ENCODE peak calls at places on chromosomes 5 and 9, in six cellular contexts. S is HFFc6; D is foreskin fibroblast; E is retinal pigment epithelial cell; J is activated T-cell treated with anti-CD3 and anti-CD28 coated beads, Interleukin-2, amount 50 U/mL, for 4 hours; Q is body of pancreas. H is an unnamed sample.

GRCh38 chr9:112170235-112170634 is 4.9 kb downstream of the SUSD1 start:
- DNase-seq in S (no peak), D (no peak), E (no peak), J (no peak), Q (peak; percentile 65), H (no peak)

GRCh38 chr5:33448118-33448517 is 7.4 kb downstream of the TARS1 start:
- DNase-seq in S (no peak), D (no peak), E (no peak), J (no peak), Q (no peak), H (no peak)

GRCh38 chr9:8419871-8420270 is 620.3 kb upstream of the DMAC1 start:
- DNase-seq in S (no peak), D (peak; percentile 10), E (no peak), J (no peak), Q (no peak), H (no peak)

GRCh38 chr9:122286764-122287163 is 22.1 kb downstream of the MRRF start:
- DNase-seq in S (no peak), D (no peak), E (no peak), J (no peak), Q (no peak), H (no peak)

GRCh38 chr9:7653262-7653661 is 146.3 kb downstream of the DMAC1 start:
- DNase-seq in S (no peak), D (no peak), E (no peak), J (no peak), Q (no peak), H (no peak)

GRCh38 chr5:134526483-134527155 is 1.1 kb downstream of the JADE2 start:
- DNase-seq in S (peak; percentile 57), D (peak; percentile 65), E (no peak), J (peak; percentile 54), Q (peak; percentile 83), H (peak; percentile 80)

GRCh38 chr5:180611140-180611850 is 20.0 kb upstream of the SCGB3A1 start:
- DNase-seq in S (no peak), D (no peak), E (no peak), J (no peak), Q (no peak), H (no peak)

GRCh38 chr5:39264528-39264927 is 45.2 kb upstream of the FYB1 start:
- DNase-seq in S (no peak), D (no peak), E (no peak), J (no peak), Q (no peak), H (no peak)

GRCh38 chr9:98538626-98539031 is 170.1 kb downstream of the GABBR2 start:
- DNase-seq in S (no peak), D (no peak), E (peak; percentile 48), J (no peak), Q (no peak), H (peak; percentile 34)

GRCh38 chr5:123875444-123876264 is 363.7 kb downstream of the CSNK1G3 start:
- DNase-seq in S (no peak), D (no peak), E (no peak), J (no peak), Q (peak; percentile 36), H (no peak)

GRCh38 chr5:78907255-78907886 is 77.7 kb downstream of the ARSB start:
- DNase-seq in S (peak; percentile 80), D (peak; percentile 84), E (no peak), J (no peak), Q (peak; percentile 25), H (no peak)

GRCh38 chr9:112119225-112120045 is 55.7 kb downstream of the SUSD1 start:
- DNase-seq in S (no peak), D (no peak), E (no peak), J (no peak), Q (peak; percentile 86), H (peak; percentile 39)

GRCh38 chr5:82859439-82860140 is 217.6 kb downstream of the TMEM167A start:
- DNase-seq in S (no peak), D (no peak), E (no peak), J (no peak), Q (no peak), H (no peak)

GRCh38 chr9:4126184-4126865 is 173.5 kb downstream of the GLIS3 start:
- DNase-seq in S (peak; percentile 90), D (peak; percentile 40), E (peak; percentile 50), J (no peak), Q (no peak), H (no peak)

GRCh38 chr5:133425183-133425582 is 187.2 kb downstream of the FSTL4 start:
- DNase-seq in S (no peak), D (no peak), E (no peak), J (no peak), Q (no peak), H (no peak)

GRCh38 chr9:87381050-87381711 is 116.5 kb upstream of the DAPK1 start:
- DNase-seq in S (peak; percentile 60), D (peak; percentile 10), E (peak; percentile 44), J (no peak), Q (no peak), H (no peak)

GRCh38 chr5:67133781-67134180 is 62.8 kb downstream of the CD180 start:
- DNase-seq in S (no peak), D (no peak), E (no peak), J (no peak), Q (no peak), H (no peak)

GRCh38 chr9:85228111-85228855 is 513.5 kb downstream of the AGTPBP1 start:
- DNase-seq in S (no peak), D (no peak), E (no peak), J (no peak), Q (no peak), H (no peak)

GRCh38 chr5:33611882-33612281 is 171.1 kb downstream of the TARS1 start:
- DNase-seq in S (peak; percentile 70), D (peak; percentile 49), E (no peak), J (no peak), Q (no peak), H (no peak)

GRCh38 chr5:168916852-168917251 is 337.7 kb upstream of the PANK3 start:
- DNase-seq in S (no peak), D (peak; percentile 18), E (no peak), J (no peak), Q (no peak), H (no peak)

GRCh38 chr5:159163027-159163699 is 46.2 kb downstream of the RNF145 start:
- DNase-seq in S (peak; percentile 78), D (peak; percentile 51), E (no peak), J (no peak), Q (no peak), H (no peak)